ENCODE peak calls at places on chromosomes 4 and X, in eight cellular contexts. One of them, this sample, is unnamed. For H3K27me3, the result is how much of the 10 kb centered on the place peaks cover.

GRCh38 chrX:39289827-39290226 is 488.6 kb downstream of the MID1IP1 start:
- DNase-seq in HepG2: no peak
- DNase-seq in psoas muscle: no peak
- DNase-seq in heart right ventricle: no peak
- DNase-seq in aorta: no peak
- DNase-seq in transverse colon: no peak
- DNase-seq in breast epithelium: no peak
- DNase-seq in fibroblast of lung: no peak
- DNase-seq in this sample: no peak

GRCh38 chr4:70399319-70399718 is 1.6 kb downstream of the OPRPN start:
- DNase-seq in HepG2: no peak
- DNase-seq in psoas muscle: no peak
- DNase-seq in heart right ventricle: no peak
- DNase-seq in aorta: no peak
- DNase-seq in transverse colon: no peak
- DNase-seq in breast epithelium: no peak
- DNase-seq in fibroblast of lung: no peak
- DNase-seq in this sample: no peak

GRCh38 chrX:38583185-38583584 is 21.8 kb downstream of the TSPAN7 start:
- DNase-seq in HepG2: no peak
- DNase-seq in psoas muscle: no peak
- DNase-seq in heart right ventricle: no peak
- DNase-seq in aorta: no peak
- DNase-seq in transverse colon: no peak
- DNase-seq in breast epithelium: no peak
- DNase-seq in fibroblast of lung: no peak
- DNase-seq in this sample: no peak

GRCh38 chr4:169619518-169619957 is 840 bp upstream of the CLCN3 start:
- DNase-seq in HepG2: peak
- DNase-seq in psoas muscle: no peak
- DNase-seq in heart right ventricle: no peak
- DNase-seq in aorta: no peak
- DNase-seq in transverse colon: peak
- DNase-seq in breast epithelium: peak
- DNase-seq in fibroblast of lung: peak
- DNase-seq in this sample: peak

GRCh38 chrX:13360146-13360545 is 40.3 kb upstream of the ATXN3L start:
- DNase-seq in HepG2: no peak
- DNase-seq in psoas muscle: peak
- DNase-seq in heart right ventricle: peak
- DNase-seq in aorta: no peak
- DNase-seq in transverse colon: no peak
- DNase-seq in breast epithelium: no peak
- DNase-seq in fibroblast of lung: no peak
- DNase-seq in this sample: peak

GRCh38 chr4:90163872-90164271 is 36.7 kb downstream of the CCSER1 start:
- DNase-seq in HepG2: no peak
- DNase-seq in psoas muscle: no peak
- DNase-seq in heart right ventricle: no peak
- DNase-seq in aorta: no peak
- DNase-seq in transverse colon: no peak
- DNase-seq in breast epithelium: no peak
- DNase-seq in fibroblast of lung: no peak
- DNase-seq in this sample: no peak

GRCh38 chr4:73137121-73137520 is 67.6 kb upstream of the COX18 start:
- DNase-seq in HepG2: no peak
- DNase-seq in psoas muscle: no peak
- DNase-seq in heart right ventricle: no peak
- DNase-seq in aorta: no peak
- DNase-seq in transverse colon: no peak
- DNase-seq in breast epithelium: no peak
- DNase-seq in fibroblast of lung: no peak
- DNase-seq in this sample: no peak

GRCh38 chr4:24912252-24913098 is at the start of gene CCDC149:
- DNase-seq in HepG2: peak
- DNase-seq in psoas muscle: peak
- DNase-seq in heart right ventricle: peak
- DNase-seq in aorta: peak
- DNase-seq in transverse colon: peak
- DNase-seq in breast epithelium: peak
- DNase-seq in fibroblast of lung: peak
- DNase-seq in this sample: peak

GRCh38 chr4:4590496-4590895 is 48.6 kb upstream of the STX18 start:
- DNase-seq in HepG2: no peak
- DNase-seq in psoas muscle: no peak
- DNase-seq in heart right ventricle: no peak
- DNase-seq in aorta: no peak
- DNase-seq in transverse colon: no peak
- DNase-seq in breast epithelium: no peak
- DNase-seq in fibroblast of lung: peak
- DNase-seq in this sample: no peak

GRCh38 chr4:171024720-171025303 is 788.4 kb upstream of the GALNTL6 start:
- DNase-seq in HepG2: no peak
- DNase-seq in psoas muscle: no peak
- DNase-seq in heart right ventricle: no peak
- DNase-seq in aorta: no peak
- DNase-seq in transverse colon: no peak
- DNase-seq in breast epithelium: no peak
- DNase-seq in fibroblast of lung: no peak
- DNase-seq in this sample: no peak

GRCh38 chr4:171785392-171785791 is 27.8 kb upstream of the GALNTL6 start:
- DNase-seq in HepG2: no peak
- DNase-seq in psoas muscle: no peak
- DNase-seq in heart right ventricle: no peak
- DNase-seq in aorta: no peak
- DNase-seq in transverse colon: no peak
- DNase-seq in breast epithelium: no peak
- DNase-seq in fibroblast of lung: no peak
- DNase-seq in this sample: no peak

GRCh38 chrX:23369037-23369436 is 34.4 kb downstream of the PTCHD1 start:
- DNase-seq in HepG2: no peak
- DNase-seq in psoas muscle: no peak
- DNase-seq in heart right ventricle: no peak
- DNase-seq in aorta: no peak
- DNase-seq in transverse colon: no peak
- DNase-seq in breast epithelium: no peak
- DNase-seq in fibroblast of lung: no peak
- DNase-seq in this sample: no peak

GRCh38 chr4:124330045-124330444 is 382.5 kb downstream of the ANKRD50 start:
- DNase-seq in HepG2: no peak
- DNase-seq in psoas muscle: no peak
- DNase-seq in heart right ventricle: no peak
- DNase-seq in aorta: no peak
- DNase-seq in transverse colon: no peak
- DNase-seq in breast epithelium: no peak
- DNase-seq in fibroblast of lung: no peak
- DNase-seq in this sample: no peak

GRCh38 chr4:149166365-149166764 is 649.3 kb downstream of the IQCM start:
- DNase-seq in HepG2: no peak
- DNase-seq in psoas muscle: no peak
- DNase-seq in heart right ventricle: no peak
- DNase-seq in aorta: no peak
- DNase-seq in transverse colon: no peak
- DNase-seq in breast epithelium: no peak
- DNase-seq in fibroblast of lung: no peak
- DNase-seq in this sample: no peak

GRCh38 chr4:74555231-74555630 is 110.3 kb downstream of the AREG start:
- DNase-seq in HepG2: peak
- DNase-seq in psoas muscle: no peak
- DNase-seq in heart right ventricle: no peak
- DNase-seq in aorta: no peak
- DNase-seq in transverse colon: no peak
- DNase-seq in breast epithelium: no peak
- DNase-seq in fibroblast of lung: no peak
- DNase-seq in this sample: no peak

GRCh38 chrX:55161581-55161980 is 58.6 kb upstream of the PAGE5 start:
- DNase-seq in HepG2: no peak
- DNase-seq in psoas muscle: no peak
- DNase-seq in heart right ventricle: no peak
- DNase-seq in aorta: no peak
- DNase-seq in transverse colon: no peak
- DNase-seq in breast epithelium: no peak
- DNase-seq in fibroblast of lung: peak
- DNase-seq in this sample: no peak

GRCh38 chr4:27245216-27245615 is 384.6 kb downstream of the STIM2 start:
- DNase-seq in HepG2: no peak
- DNase-seq in psoas muscle: no peak
- DNase-seq in heart right ventricle: no peak
- DNase-seq in aorta: no peak
- DNase-seq in transverse colon: no peak
- DNase-seq in breast epithelium: no peak
- DNase-seq in fibroblast of lung: no peak
- DNase-seq in this sample: no peak

GRCh38 chrX:153885968-153886903 is at the start of gene L1CAM:
- DNase-seq in HepG2: no peak
- DNase-seq in psoas muscle: no peak
- DNase-seq in heart right ventricle: no peak
- DNase-seq in aorta: no peak
- DNase-seq in transverse colon: no peak
- DNase-seq in breast epithelium: no peak
- DNase-seq in fibroblast of lung: no peak
- DNase-seq in this sample: no peak
- H3K27ac ChIP-seq in HepG2: no peak
- H3K27ac ChIP-seq in psoas muscle: no peak
- H3K27ac ChIP-seq in heart right ventricle: no peak
- H3K27ac ChIP-seq in aorta: no peak
- H3K27ac ChIP-seq in transverse colon: no peak
- H3K27ac ChIP-seq in breast epithelium: no peak
- H3K27ac ChIP-seq in fibroblast of lung: no peak
- H3K27ac ChIP-seq in this sample: no peak

GRCh38 chrX:94545722-94546121 is 871.7 kb downstream of the FAM133A start:
- DNase-seq in HepG2: no peak
- DNase-seq in psoas muscle: no peak
- DNase-seq in heart right ventricle: no peak
- DNase-seq in aorta: no peak
- DNase-seq in transverse colon: no peak
- DNase-seq in breast epithelium: no peak
- DNase-seq in fibroblast of lung: no peak
- DNase-seq in this sample: no peak
- H3K27me3 ChIP-seq in HepG2: under half
- H3K27me3 ChIP-seq in psoas muscle: under half
- H3K27me3 ChIP-seq in heart right ventricle: under half
- H3K27me3 ChIP-seq in aorta: under half
- H3K27me3 ChIP-seq in transverse colon: under half
- H3K27me3 ChIP-seq in breast epithelium: under half
- H3K27me3 ChIP-seq in fibroblast of lung: under half
- H3K27me3 ChIP-seq in this sample: under half

DNA sequence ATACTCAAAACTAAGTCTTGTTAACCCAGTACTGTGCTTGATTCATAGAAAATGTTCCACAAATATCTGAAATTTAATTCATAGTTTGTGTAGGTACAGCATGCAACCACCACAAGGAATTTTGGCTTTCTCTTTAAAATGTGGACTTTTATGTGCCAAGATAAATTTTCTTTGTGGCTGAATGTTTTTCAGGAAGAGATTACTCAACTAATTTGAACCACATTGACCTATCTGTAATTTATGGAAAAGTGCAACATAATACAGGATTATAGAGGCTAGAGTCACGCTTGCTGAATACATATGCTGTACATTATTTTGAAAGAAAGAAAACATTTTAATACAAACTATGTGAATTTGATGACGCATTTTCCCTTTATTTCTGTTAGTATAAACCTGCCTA is 730.8 kb downstream of the IL1RAPL1 start:
- DNase-seq in HepG2: no peak
- DNase-seq in psoas muscle: no peak
- DNase-seq in heart right ventricle: no peak
- DNase-seq in aorta: no peak
- DNase-seq in transverse colon: no peak
- DNase-seq in breast epithelium: no peak
- DNase-seq in fibroblast of lung: peak
- DNase-seq in this sample: no peak
- H3K4me3 ChIP-seq in HepG2: no peak
- H3K4me3 ChIP-seq in psoas muscle: no peak
- H3K4me3 ChIP-seq in heart right ventricle: no peak
- H3K4me3 ChIP-seq in aorta: no peak
- H3K4me3 ChIP-seq in transverse colon: no peak
- H3K4me3 ChIP-seq in breast epithelium: no peak
- H3K4me3 ChIP-seq in fibroblast of lung: no peak
- H3K4me3 ChIP-seq in this sample: no peak

DNA sequence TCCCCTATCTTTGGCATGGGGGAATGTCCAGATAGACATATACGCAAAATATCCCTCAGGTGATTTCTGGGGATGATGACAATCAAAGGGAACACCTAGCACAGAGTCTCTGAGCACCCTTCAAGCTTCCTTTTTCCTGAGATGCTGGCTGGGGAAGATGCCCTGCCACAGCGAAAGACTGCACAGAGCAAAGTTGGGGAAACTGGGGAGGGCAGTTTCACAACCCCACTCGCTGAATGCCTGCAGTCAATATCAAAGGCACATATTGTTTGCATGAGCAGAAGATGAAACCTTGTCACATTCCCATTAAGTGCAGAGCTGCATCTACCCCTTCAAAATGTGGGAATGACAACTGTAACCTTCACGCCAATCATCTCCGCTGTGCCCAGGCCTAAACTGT is 2.6 kb downstream of the GPC4 start:
- DNase-seq in HepG2: no peak
- DNase-seq in psoas muscle: no peak
- DNase-seq in heart right ventricle: no peak
- DNase-seq in aorta: no peak
- DNase-seq in transverse colon: no peak
- DNase-seq in breast epithelium: no peak
- DNase-seq in fibroblast of lung: no peak
- DNase-seq in this sample: no peak
- H3K27ac ChIP-seq in HepG2: no peak
- H3K27ac ChIP-seq in psoas muscle: no peak
- H3K27ac ChIP-seq in heart right ventricle: no peak
- H3K27ac ChIP-seq in aorta: peak
- H3K27ac ChIP-seq in transverse colon: peak
- H3K27ac ChIP-seq in breast epithelium: no peak
- H3K27ac ChIP-seq in fibroblast of lung: no peak
- H3K27ac ChIP-seq in this sample: no peak

DNA sequence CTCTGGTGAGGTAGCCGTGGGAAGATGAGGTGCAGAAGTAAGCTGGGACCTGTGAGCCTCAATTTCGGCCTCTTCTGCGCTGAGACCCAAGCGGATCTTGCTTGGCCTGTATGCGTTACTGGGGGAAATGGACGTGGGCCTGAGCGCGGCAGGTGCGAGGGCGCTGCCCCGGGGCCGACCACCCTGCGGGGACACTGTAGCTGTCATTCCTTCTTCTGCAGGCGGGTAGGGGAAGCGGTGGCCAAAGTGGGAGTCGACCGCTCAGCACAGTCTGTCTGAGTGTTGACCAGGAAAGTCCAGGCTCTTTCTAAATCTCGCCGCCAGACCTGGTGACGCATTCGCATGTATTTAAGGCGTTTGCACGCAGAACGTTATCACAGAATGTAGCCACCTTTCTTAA is 3.3 kb upstream of the LRAT start:
- DNase-seq in HepG2: no peak
- DNase-seq in psoas muscle: no peak
- DNase-seq in heart right ventricle: no peak
- DNase-seq in aorta: no peak
- DNase-seq in transverse colon: no peak
- DNase-seq in breast epithelium: no peak
- DNase-seq in fibroblast of lung: no peak
- DNase-seq in this sample: no peak
- H3K27me3 ChIP-seq in HepG2: under half
- H3K27me3 ChIP-seq in psoas muscle: under half
- H3K27me3 ChIP-seq in heart right ventricle: half or more
- H3K27me3 ChIP-seq in aorta: under half
- H3K27me3 ChIP-seq in transverse colon: under half
- H3K27me3 ChIP-seq in breast epithelium: under half
- H3K27me3 ChIP-seq in fibroblast of lung: under half
- H3K27me3 ChIP-seq in this sample: under half

This sample was measured in WERI-Rb-1.